ENCODE peak calls at places on chromosome 17, in eight cellular contexts. D is tibial artery, V is uterus, A is fibroblast of lung, P is esophagus muscularis mucosa, Z is SK-N-SH, O is sigmoid colon, S is lung. C is an unnamed sample.

GRCh38 chr17:8563981-8564602 is 66.4 kb downstream of the MYH10 start:
- DNase-seq in D (no peak), V (no peak), A (peak; percentile 27), P (no peak), Z (no peak), O (no peak), S (no peak), C (no peak)

GRCh38 chr17:45018514-45019176 is 32.8 kb downstream of the DCAKD start:
- DNase-seq in D (no peak), V (peak; percentile 31), A (no peak), P (no peak), Z (peak; percentile 65), O (no peak), S (no peak), C (no peak)

GRCh38 chr17:73633736-73634135 is 10.5 kb downstream of the SDK2 start:
- DNase-seq in D (peak; percentile 19), V (no peak), A (no peak), P (no peak), Z (no peak), O (peak; percentile 43), S (no peak), C (no peak)

GRCh38 chr17:30363715-30364202 is 15.0 kb upstream of the CPD start:
- DNase-seq in D (no peak), V (no peak), A (peak; percentile 81), P (no peak), Z (no peak), O (no peak), S (peak; percentile 66), C (no peak)

GRCh38 chr17:75159196-75160031 is 5.1 kb upstream of the JPT1 start:
- DNase-seq in D (peak; percentile 16), V (no peak), A (peak; percentile 78), P (no peak), Z (no peak), O (no peak), S (no peak), C (peak; percentile 78)

GRCh38 chr17:61335105-61335844 is 64.4 kb upstream of the TBX2 start:
- DNase-seq in D (no peak), V (no peak), A (peak; percentile 82), P (no peak), Z (no peak), O (no peak), S (no peak), C (no peak)

GRCh38 chr17:15083225-15083624 is 181.9 kb downstream of the PMP22 start:
- DNase-seq in D (no peak), V (no peak), A (no peak), P (peak; percentile 64), Z (no peak), O (no peak), S (no peak), C (no peak)

GRCh38 chr17:72975509-72975908 is 117.0 kb downstream of the SLC39A11 start:
- DNase-seq in D (no peak), V (no peak), A (no peak), P (no peak), Z (no peak), O (no peak), S (no peak), C (no peak)

DNA sequence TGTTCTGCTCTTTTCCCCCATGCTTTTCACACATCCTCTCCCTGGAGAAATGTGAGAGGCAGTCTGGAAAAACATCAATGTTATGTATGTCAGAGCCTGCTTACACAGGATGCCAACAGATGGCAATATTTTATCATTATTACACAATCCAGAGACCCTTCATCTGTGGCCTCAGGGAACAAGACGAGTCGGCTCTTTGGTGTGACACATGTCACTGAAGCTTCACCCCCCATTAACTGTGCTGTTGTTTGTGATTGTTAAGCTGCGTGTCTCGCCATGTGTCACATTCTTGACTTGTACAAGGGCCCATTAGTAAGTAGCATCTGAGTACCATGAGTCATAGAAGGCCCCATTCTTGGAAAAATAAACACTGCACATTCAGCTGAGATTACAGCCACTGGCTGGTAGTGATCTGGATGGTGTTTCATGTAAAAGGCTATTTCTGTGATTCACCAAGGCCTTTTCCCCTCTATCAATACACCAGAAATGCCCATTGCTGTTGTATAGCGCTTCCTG is 682.1 kb upstream of the SOX9 start:
- DNase-seq in D (no peak), V (no peak), A (peak; percentile 99), P (no peak), Z (peak; percentile 56), O (no peak), S (peak; percentile 45), C (peak; percentile 94)
- TF ChIP-seq CTCF in D (no peak), V (no peak), A (no peak), P (no peak), Z (peak; percentile 34), O (no peak), S (no peak), C (no peak)

GRCh38 chr17:54945671-54946070 is 22.8 kb downstream of the COX11 start:
- DNase-seq in D (no peak), V (no peak), A (no peak), P (no peak), Z (no peak), O (no peak), S (no peak), C (no peak)

GRCh38 chr17:54948380-54948779 is 20.1 kb downstream of the COX11 start:
- DNase-seq in D (no peak), V (no peak), A (peak; percentile 99), P (no peak), Z (no peak), O (no peak), S (no peak), C (peak; percentile 96)

GRCh38 chr17:54944796-54945195 is 23.7 kb downstream of the COX11 start:
- DNase-seq in D (no peak), V (no peak), A (peak; percentile 70), P (no peak), Z (no peak), O (no peak), S (no peak), C (peak; percentile 36)

GRCh38 chr17:54947396-54947795 is 21.1 kb downstream of the COX11 start:
- DNase-seq in D (no peak), V (no peak), A (no peak), P (no peak), Z (no peak), O (no peak), S (no peak), C (no peak)

DNA sequence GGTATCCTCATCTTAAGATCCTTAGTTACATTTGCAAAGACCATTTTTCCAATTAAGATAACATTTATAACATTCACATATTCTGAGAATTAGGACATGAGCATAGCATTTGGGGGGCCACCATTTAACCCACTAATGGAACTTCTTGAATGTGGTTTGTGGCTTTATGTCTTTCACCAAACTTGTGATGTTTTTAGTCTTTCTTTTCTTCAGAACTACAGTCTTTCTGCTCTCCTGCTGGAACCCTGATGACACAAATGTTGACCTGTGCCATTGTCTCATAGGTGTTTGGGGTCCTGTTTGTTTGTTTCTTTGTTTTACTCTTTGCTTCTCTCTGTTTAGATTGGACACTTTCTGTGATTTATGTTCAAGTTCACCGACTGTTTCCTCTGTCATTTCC is 23.2 kb downstream of the COX11 start:
- DNase-seq in D (no peak), V (no peak), A (no peak), P (no peak), Z (no peak), O (no peak), S (no peak), C (no peak)
- H3K36me3 ChIP-seq in D (peaks cover 6% of the 10 kb centered on the region), V (no peaks in the 10 kb centered on the region), A (no peaks in the 10 kb centered on the region), P (peaks cover 16% of the 10 kb centered on the region), Z (peaks cover 46% of the 10 kb centered on the region), O (no peaks in the 10 kb centered on the region), S (no peaks in the 10 kb centered on the region), C (no peaks in the 10 kb centered on the region)

DNA sequence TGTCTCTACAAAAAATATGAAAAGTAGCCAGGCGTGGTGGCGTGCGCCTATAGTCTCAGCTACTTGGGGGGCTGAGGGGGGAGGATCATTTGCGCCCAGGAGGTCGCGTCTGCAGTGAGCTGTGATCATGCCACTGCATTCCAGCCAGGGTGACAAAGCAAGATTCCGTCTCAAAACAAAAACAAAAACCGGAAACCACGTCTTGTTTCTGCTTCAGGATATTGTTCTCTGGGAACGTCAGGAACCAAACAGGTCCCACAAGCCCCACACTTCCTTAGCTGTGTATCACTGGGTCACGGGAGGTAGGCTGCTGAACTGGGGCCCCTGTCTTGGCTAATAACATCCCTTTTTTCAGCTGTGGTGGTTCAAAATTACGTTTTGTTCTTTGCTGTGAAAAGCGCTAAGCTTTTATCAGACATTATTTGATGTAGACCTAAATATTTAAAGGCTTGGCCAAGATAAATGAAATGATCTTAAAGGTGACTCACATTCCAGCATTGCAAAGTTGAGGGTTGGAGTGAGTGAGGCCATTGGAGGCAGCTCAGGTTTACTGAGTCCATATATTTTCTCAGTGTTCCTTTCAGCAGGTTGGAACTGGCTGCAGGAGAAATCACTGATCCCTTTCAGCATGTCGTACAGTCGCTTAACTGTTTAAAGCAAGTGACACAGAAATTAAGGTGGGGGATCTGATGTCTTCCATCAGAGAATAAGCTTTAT is 16.4 kb upstream of the SEC14L1 start:
- DNase-seq in D (no peak), V (no peak), A (peak; percentile 85), P (no peak), Z (no peak), O (no peak), S (no peak), C (peak; percentile 94)
- H3K27ac ChIP-seq in D (peak overlapping the region; percentile 37), V (peak overlapping the region; percentile 29), A (peak overlapping the region; percentile 41), P (peak overlapping the region; percentile 68), Z (peak overlapping the region; percentile 93), O (no peak overlapping the region), S (peak overlapping the region; percentile 80), C (peak overlapping the region; percentile 96)

GRCh38 chr17:81328925-81329278 is 33.8 kb upstream of the SLC38A10 start:
- DNase-seq in D (no peak), V (peak; percentile 56), A (peak; percentile 15), P (no peak), Z (peak; percentile 72), O (peak; percentile 82), S (no peak), C (no peak)

GRCh38 chr17:81330884-81331245 is 35.8 kb upstream of the SLC38A10 start:
- DNase-seq in D (no peak), V (no peak), A (no peak), P (no peak), Z (no peak), O (no peak), S (no peak), C (no peak)

GRCh38 chr17:81329279-81329926 is 34.3 kb upstream of the SLC38A10 start:
- DNase-seq in D (peak; percentile 82), V (peak; percentile 89), A (peak; percentile 90), P (peak; percentile 96), Z (peak; percentile 91), O (peak; percentile 97), S (peak; percentile 88), C (peak; percentile 76)

GRCh38 chr17:81331527-81332043 is 36.5 kb upstream of the SLC38A10 start:
- DNase-seq in D (no peak), V (no peak), A (no peak), P (no peak), Z (peak; percentile 98), O (no peak), S (no peak), C (no peak)

DNA sequence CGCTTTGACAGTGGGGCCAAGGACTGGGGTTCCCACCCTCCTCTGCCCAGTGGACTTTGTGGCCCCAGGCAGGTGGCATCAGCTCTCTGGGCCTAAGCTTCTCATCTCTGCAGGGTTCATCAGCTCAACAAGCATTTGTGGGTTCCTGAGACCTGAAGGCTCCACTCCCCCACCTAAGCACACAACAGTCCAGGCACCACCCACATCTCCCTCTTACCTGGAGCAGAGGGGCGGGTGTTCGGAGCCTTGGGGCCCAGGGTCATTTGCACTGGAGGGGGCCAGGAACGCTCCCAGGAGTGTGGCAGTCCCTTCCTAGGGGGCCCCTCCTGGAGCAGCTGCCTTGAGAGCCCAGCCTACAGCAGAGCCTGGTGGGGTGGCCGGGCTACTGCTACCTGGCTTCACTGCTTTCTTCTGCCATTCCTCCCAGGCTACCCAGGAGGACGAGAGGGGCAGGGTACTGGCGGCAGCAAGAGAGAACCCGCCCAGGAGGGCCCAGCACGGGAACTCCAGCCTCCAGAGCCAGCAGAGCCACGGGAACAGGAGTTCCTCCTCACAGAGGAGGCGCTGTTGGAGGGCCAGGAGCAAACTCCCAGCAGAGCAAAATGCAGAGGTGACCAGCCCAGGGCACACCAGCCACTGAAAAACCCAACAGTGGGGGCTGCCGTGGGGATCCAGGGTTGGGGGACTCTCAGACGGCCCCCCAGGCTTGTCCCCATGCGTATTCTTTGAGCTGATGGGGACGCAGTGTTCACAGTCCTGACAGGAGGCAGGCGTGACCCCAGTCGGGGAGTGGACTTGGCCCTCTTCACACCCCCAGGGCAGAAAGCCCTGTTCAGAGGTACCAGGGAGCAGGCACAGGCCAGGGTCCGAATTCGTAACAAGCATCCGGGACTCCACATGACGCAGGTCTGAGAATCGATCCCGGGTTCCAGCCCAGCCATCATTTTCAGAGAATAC is 35.1 kb upstream of the SLC38A10 start:
- DNase-seq in D (no peak), V (no peak), A (peak; percentile 8), P (no peak), Z (no peak), O (no peak), S (no peak), C (no peak)
- TF ChIP-seq CTCF in D (no peak), V (no peak), A (no peak), P (no peak), Z (peak; percentile 27), O (no peak), S (no peak), C (peak; percentile 21)